ENCODE peak calls at places on chromosomes 16 and 17, in four cellular contexts. Q is neuronal stem cell, P is IMR-90, E is H9. G is an unnamed sample.

GRCh38 chr17:32143525-32143865 is 1.2 kb downstream of the RHOT1 start:
- DNase-seq in E (no peak), P (no peak), Q (no peak), G (no peak)

GRCh38 chr16:72620853-72621252 is 427.1 kb downstream of the ZFHX3 start:
- DNase-seq in P (no peak), Q (no peak), E (no peak), G (no peak)

GRCh38 chr17:3659541-3660111 is 8.8 kb downstream of the TAX1BP3 start:
- DNase-seq in Q (no peak), P (peak), E (peak), G (no peak)

GRCh38 chr16:80117731-80118130 is 423.1 kb upstream of the DYNLRB2 start:
- DNase-seq in E (no peak), P (no peak), Q (no peak), G (no peak)

GRCh38 chr17:46991618-46992017 is 12.6 kb upstream of the RPRML start:
- DNase-seq in Q (no peak), P (no peak), E (no peak), G (no peak)

GRCh38 chr17:80694992-80695912 is 150.6 kb downstream of the RPTOR start:
- DNase-seq in Q (no peak), E (no peak), P (no peak), G (no peak)

GRCh38 chr16:53768167-53768566 is 64.2 kb downstream of the FTO start:
- DNase-seq in E (no peak), Q (no peak), P (peak), G (no peak)

GRCh38 chr17:29744121-29744520 is 121.4 kb upstream of the CORO6 start:
- DNase-seq in E (no peak), P (no peak), Q (no peak), G (no peak)

GRCh38 chr17:31731119-31731518 is 127.9 kb downstream of the COPRS start:
- DNase-seq in P (no peak), Q (no peak), E (no peak), G (no peak)

GRCh38 chr16:29804455-29805231 is 1.7 kb upstream of the MAZ start:
- DNase-seq in P (no peak), E (no peak), Q (no peak), G (no peak)

GRCh38 chr17:74431568-74432483 is at the start of gene GPRC5C:
- DNase-seq in E (peak), Q (peak), P (no peak), G (peak)

GRCh38 chr17:45394913-45395568 is 37.6 kb downstream of the ARHGAP27 start:
- DNase-seq in E (peak), P (peak), Q (peak), G (peak)

GRCh38 chr16:1057252-1057932 is 15.2 kb upstream of the SSTR5 start:
- DNase-seq in P (no peak), E (peak), Q (no peak), G (peak)

GRCh38 chr17:67725232-67726206 is 7.8 kb downstream of the NOL11 start:
- DNase-seq in Q (no peak), E (no peak), P (no peak), G (no peak)

GRCh38 chr16:17257426-17257825 is 213.3 kb downstream of the XYLT1 start:
- DNase-seq in P (no peak), Q (no peak), E (no peak), G (no peak)

GRCh38 chr17:43175213-43176118 is 4.5 kb downstream of the NBR1 start:
- DNase-seq in E (no peak), P (peak), Q (no peak), G (no peak)

GRCh38 chr16:62190426-62190825 is 154.2 kb upstream of the CDH8 start:
- DNase-seq in E (no peak), P (no peak), Q (peak), G (no peak)

GRCh38 chr16:58499615-58500328 is at the start of gene NDRG4:
- DNase-seq in Q (peak), E (peak), P (peak), G (peak)

GRCh38 chr16:70267516-70267915 is 15.8 kb upstream of the EXOSC6 start:
- DNase-seq in P (peak), E (peak), Q (no peak), G (peak)

GRCh38 chr17:20954794-20955193 is 88.0 kb downstream of the USP22 start:
- DNase-seq in Q (no peak), P (no peak), E (no peak), G (no peak)

GRCh38 chr16:49461517-49461951 is 87.9 kb downstream of the C16orf78 start:
- DNase-seq in P (no peak), Q (no peak), E (peak), G (no peak)

GRCh38 chr16:83912152-83912948 is 13.4 kb downstream of the MLYCD start:
- DNase-seq in P (no peak), E (no peak), Q (no peak), G (no peak)

GRCh38 chr17:78365561-78366108 is 5.8 kb upstream of the SOCS3 start:
- DNase-seq in P (no peak), E (peak), Q (peak), G (peak)

GRCh38 chr17:67600408-67600807 is 117.3 kb upstream of the NOL11 start:
- DNase-seq in P (no peak), Q (no peak), E (no peak), G (no peak)

GRCh38 chr17:38693700-38694329 is 11.3 kb upstream of the MLLT6 start:
- DNase-seq in P (peak), E (peak), Q (no peak), G (no peak)

GRCh38 chr17:41784207-41784744 is 2.2 kb downstream of the JUP start:
- DNase-seq in P (peak), Q (no peak), E (peak), G (no peak)

GRCh38 chr17:74165811-74166365 is 37.6 kb upstream of the RPL38 start:
- DNase-seq in E (peak), P (no peak), Q (no peak), G (no peak)

GRCh38 chr16:53356478-53357207 is 77.6 kb upstream of the RBL2 start:
- DNase-seq in P (no peak), Q (no peak), E (no peak), G (no peak)

GRCh38 chr16:13957197-13958078 is 37.5 kb downstream of the ERCC4 start:
- DNase-seq in P (peak), Q (peak), E (no peak), G (no peak)

GRCh38 chr17:353838-354234 is 1.2 kb upstream of the RPH3AL start:
- DNase-seq in Q (no peak), P (no peak), E (no peak), G (no peak)

GRCh38 chr16:11328172-11329079 is 16.8 kb upstream of the RMI2 start:
- DNase-seq in E (peak), Q (peak), P (peak), G (peak)

GRCh38 chr17:57911834-57912673 is 43.2 kb downstream of the CUEDC1 start:
- DNase-seq in P (no peak), E (peak), Q (peak), G (no peak)

GRCh38 chr16:59993101-59993500 is 1259.0 kb upstream of the GOT2 start:
- DNase-seq in E (no peak), P (no peak), Q (no peak), G (no peak)

GRCh38 chr16:82024274-82024673 is 10.8 kb upstream of the HSD17B2 start:
- DNase-seq in P (no peak), Q (no peak), E (no peak), G (no peak)
- H3K18ac ChIP-seq in P (no peak), Q (no peak), E (no peak), G (no peak)

DNA sequence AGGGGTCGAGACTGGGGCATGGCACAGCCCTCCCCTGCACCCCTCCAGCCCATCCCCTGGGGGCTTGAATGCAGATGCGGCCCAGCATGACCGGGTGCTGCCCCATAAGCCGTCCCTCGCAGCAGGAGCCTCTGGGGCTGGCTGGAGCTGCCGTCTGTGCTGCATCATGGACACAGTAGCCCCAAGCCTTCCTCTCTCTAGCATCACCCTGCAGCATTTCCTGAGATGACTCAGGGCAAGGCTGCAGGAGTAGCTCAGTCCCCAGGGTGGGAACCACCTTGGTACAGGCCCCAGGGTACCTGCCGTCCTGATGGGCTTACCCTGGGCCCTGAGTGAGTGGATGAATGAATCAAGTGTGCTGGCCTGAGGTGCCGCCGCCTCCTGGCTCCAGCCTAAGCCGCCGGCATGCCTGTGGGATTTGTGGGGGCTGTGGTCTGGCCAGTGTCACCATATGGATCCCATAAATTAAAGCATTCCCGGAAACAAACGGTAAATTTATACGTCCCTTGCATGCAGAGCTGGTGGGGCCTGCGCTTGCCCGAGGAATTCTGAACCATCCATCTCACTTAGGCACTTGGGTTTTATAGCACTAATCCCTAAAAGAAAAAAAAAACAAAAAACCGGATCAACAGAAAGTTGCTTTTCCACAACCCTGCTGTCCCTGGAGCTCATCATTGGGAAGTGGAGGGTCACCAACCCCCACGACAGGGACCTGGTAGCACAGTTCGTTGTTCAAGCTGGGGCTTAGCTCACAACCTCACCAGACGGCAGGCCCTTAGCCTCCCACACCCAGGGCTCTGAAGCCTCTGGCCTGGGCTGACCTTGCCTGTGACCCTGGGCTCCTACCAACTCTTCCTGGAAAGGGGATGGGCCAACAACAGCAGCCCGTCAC is 242.6 kb upstream of the CIBAR2 start:
- DNase-seq in Q (no peak), P (peak), E (no peak), G (no peak)
- H3K4me2 ChIP-seq in Q (no peak), P (no peak), E (no peak), G (no peak)

DNA sequence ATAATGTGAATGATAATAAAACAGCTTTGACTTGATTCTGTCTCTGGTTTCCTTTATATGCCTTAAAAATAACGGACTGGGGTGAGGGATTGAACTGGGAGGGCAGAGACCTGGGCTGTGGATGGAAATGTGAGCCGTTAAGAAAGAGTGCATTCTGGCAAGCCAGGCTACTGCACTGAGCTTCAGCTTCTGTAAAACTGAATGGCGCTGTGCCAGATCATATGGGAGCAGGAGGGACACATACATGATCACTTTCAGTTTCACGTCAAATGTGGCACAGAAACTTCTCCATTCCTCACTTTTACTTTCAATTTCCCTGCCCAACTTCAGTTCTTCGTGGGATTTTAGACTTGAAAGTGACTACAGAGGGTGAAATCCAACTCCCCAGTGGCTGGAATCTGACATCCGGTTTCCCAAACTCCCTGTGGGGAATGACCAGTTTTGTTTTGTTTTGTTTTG is 1.1 kb downstream of the MT2A start:
- DNase-seq in Q (no peak), P (peak), E (no peak), G (no peak)
- H3K18ac ChIP-seq in Q (no peak), P (peak), E (no peak), G (no peak)

GRCh38 chr17:79532107-79532790 is 78.6 kb downstream of the RBFOX3 start:
- DNase-seq in P (no peak), E (no peak), Q (no peak), G (no peak)
- H3K4me2 ChIP-seq in P (no peak), E (no peak), Q (no peak), G (no peak)

DNA sequence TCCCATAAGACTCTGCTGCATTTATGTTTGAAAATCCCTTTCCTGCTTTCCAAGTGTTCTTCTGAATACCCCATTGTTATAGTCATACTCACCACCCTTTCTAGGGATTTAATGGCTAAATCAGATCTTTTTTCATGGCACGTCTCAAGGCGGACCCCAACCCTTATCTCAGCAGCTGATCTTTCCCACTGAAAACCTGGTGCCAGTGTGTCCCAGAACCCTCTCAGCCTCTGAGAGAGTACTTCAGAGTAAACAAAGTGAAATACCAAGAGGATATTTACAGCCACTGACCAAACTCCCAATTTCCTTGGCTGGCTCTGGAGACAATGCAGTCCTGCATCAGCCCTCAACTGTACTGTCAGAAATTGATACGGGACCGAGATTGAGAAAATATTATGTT is 101.7 kb downstream of the TMEM100 start:
- DNase-seq in Q (no peak), P (no peak), E (no peak), G (no peak)
- H3K18ac ChIP-seq in Q (no peak), P (no peak), E (no peak), G (no peak)